ENCODE peak calls at places on chromosomes 4 and X, in four cellular contexts. O is left ventricle myocardium inferior, L is right lobe of liver, Q is stomach. B is an unnamed sample. For H3K9me3, the result is how much of the 10 kb centered on the place peaks cover.

GRCh38 chr4:71270901-71271300 is 67.9 kb upstream of the SLC4A4 start:
- DNase-seq in O (no peak), L (no peak), Q (peak), B (no peak)

GRCh38 chr4:108043536-108043935 is 53.8 kb downstream of the HADH start:
- DNase-seq in O (no peak), L (no peak), Q (no peak), B (no peak)

GRCh38 chrX:19810370-19810769 is 77.0 kb downstream of the SH3KBP1 start:
- DNase-seq in O (no peak), L (no peak), Q (no peak), B (no peak)

GRCh38 chrX:154383359-154384283 is 4.5 kb downstream of the EMD start:
- DNase-seq in O (no peak), L (no peak), Q (no peak), B (no peak)

GRCh38 chr4:153335665-153336064 is 8.8 kb upstream of the MND1 start:
- DNase-seq in O (no peak), L (no peak), Q (no peak), B (no peak)

GRCh38 chrX:33001107-33001506 is 210.2 kb downstream of the DMD start:
- DNase-seq in O (no peak), L (no peak), Q (no peak), B (no peak)

GRCh38 chrX:131763674-131764073 is 219.8 kb downstream of the OR13H1 start:
- DNase-seq in O (no peak), L (peak), Q (peak), B (peak)

GRCh38 chrX:14528629-14529287 is 578 bp upstream of the GLRA2 start:
- DNase-seq in O (peak), L (peak), Q (peak), B (peak)

GRCh38 chr4:26001816-26002215 is 87.8 kb downstream of the SMIM20 start:
- DNase-seq in O (no peak), L (no peak), Q (no peak), B (no peak)

GRCh38 chr4:26482508-26483462 is 7.5 kb downstream of the CCKAR start:
- DNase-seq in O (no peak), L (no peak), Q (no peak), B (no peak)

GRCh38 chr4:115332078-115332477 is 218.7 kb upstream of the NDST4 start:
- DNase-seq in O (no peak), L (no peak), Q (no peak), B (no peak)

GRCh38 chrX:1486749-1487361 is 34.1 kb upstream of the ASMTL start:
- DNase-seq in O (peak), L (peak), Q (no peak), B (peak)

GRCh38 chr4:67344594-67345380 is 200.5 kb downstream of the CENPC start:
- DNase-seq in O (no peak), L (no peak), Q (no peak), B (no peak)

GRCh38 chr4:21790437-21791029 is 158.0 kb downstream of the KCNIP4 start:
- DNase-seq in O (no peak), L (no peak), Q (no peak), B (no peak)

GRCh38 chr4:73704314-73705055 is 35.9 kb upstream of the CXCL8 start:
- DNase-seq in O (no peak), L (no peak), Q (peak), B (peak)

GRCh38 chr4:173124209-173124865 is 44.3 kb upstream of the GALNT7 start:
- DNase-seq in O (no peak), L (no peak), Q (no peak), B (no peak)

GRCh38 chr4:86291180-86291579 is 68.7 kb downstream of the MAPK10 start:
- DNase-seq in O (no peak), L (no peak), Q (no peak), B (no peak)

GRCh38 chr4:144374065-144374464 is 233.5 kb upstream of the GYPA start:
- DNase-seq in O (no peak), L (no peak), Q (no peak), B (no peak)

GRCh38 chr4:144582975-144583374 is 63.0 kb upstream of the HHIP start:
- DNase-seq in O (no peak), L (no peak), Q (no peak), B (no peak)

GRCh38 chrX:12080265-12080664 is 58.0 kb upstream of the FRMPD4 start:
- DNase-seq in O (no peak), L (no peak), Q (no peak), B (no peak)

GRCh38 chr4:24742773-24743676 is 52.3 kb upstream of the SOD3 start:
- DNase-seq in O (no peak), L (no peak), Q (no peak), B (peak)

GRCh38 chr4:101835121-101835904 is 44.8 kb downstream of the BANK1 start:
- DNase-seq in O (no peak), L (no peak), Q (no peak), B (no peak)

GRCh38 chr4:81255524-81255923 is 40.5 kb upstream of the PRKG2 start:
- DNase-seq in O (no peak), L (no peak), Q (no peak), B (no peak)

GRCh38 chrX:17878028-17878670 is 17.1 kb upstream of the RAI2 start:
- DNase-seq in O (no peak), L (no peak), Q (no peak), B (no peak)

GRCh38 chr4:173211222-173211621 is 42.6 kb downstream of the GALNT7 start:
- DNase-seq in O (no peak), L (no peak), Q (no peak), B (no peak)

GRCh38 chrX:107107459-107107858 is 11.2 kb downstream of the RBM41 start:
- DNase-seq in O (no peak), L (no peak), Q (no peak), B (no peak)

GRCh38 chr4:57342406-57342805 is 232.2 kb upstream of the IGFBP7 start:
- DNase-seq in O (no peak), L (no peak), Q (no peak), B (no peak)

GRCh38 chr4:111494471-111494870 is 650.8 kb upstream of the FAM241A start:
- DNase-seq in O (no peak), L (no peak), Q (no peak), B (no peak)

GRCh38 chrX:153459976-153460375 is 10.4 kb downstream of the HAUS7 start:
- DNase-seq in O (no peak), L (no peak), Q (no peak), B (no peak)

GRCh38 chr4:16897991-16898827 is at the start of gene LDB2:
- DNase-seq in O (peak), L (peak), Q (peak), B (peak)

GRCh38 chr4:19806865-19807264 is 444.8 kb upstream of the SLIT2 start:
- DNase-seq in O (no peak), L (no peak), Q (no peak), B (no peak)

GRCh38 chr4:19807505-19807904 is 444.2 kb upstream of the SLIT2 start:
- DNase-seq in O (no peak), L (no peak), Q (no peak), B (no peak)

GRCh38 chr4:19803406-19803805 is 448.3 kb upstream of the SLIT2 start:
- DNase-seq in O (no peak), L (no peak), Q (no peak), B (no peak)
- H3K9me3 ChIP-seq in O (under half), L (under half), Q (under half), B (under half)

DNA sequence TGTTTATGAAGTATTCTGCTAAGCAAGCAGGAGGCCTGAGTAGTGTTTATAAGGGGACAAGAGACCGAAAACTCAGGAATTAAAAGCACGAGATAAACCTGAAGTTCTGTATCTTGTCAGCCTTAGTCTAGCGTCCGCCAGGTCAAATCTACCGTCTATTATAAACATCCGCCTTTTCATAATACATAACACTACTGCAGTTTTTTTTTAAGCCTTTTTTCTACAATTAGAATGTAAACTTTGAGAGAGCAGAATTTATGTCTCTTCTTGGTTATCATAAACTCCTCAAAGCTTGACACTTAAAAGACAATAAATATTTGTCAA is 117.3 kb downstream of the CHRNA9 start:
- DNase-seq in O (no peak), L (no peak), Q (no peak), B (no peak)
- H3K4me3 ChIP-seq in O (no peak), L (no peak), Q (no peak), B (no peak)

GRCh38 chr4:10212901-10213300 is 96.3 kb upstream of the WDR1 start:
- DNase-seq in O (no peak), L (no peak), Q (no peak), B (no peak)
- H3K9me3 ChIP-seq in O (under half), L (under half), Q (under half), B (under half)

DNA sequence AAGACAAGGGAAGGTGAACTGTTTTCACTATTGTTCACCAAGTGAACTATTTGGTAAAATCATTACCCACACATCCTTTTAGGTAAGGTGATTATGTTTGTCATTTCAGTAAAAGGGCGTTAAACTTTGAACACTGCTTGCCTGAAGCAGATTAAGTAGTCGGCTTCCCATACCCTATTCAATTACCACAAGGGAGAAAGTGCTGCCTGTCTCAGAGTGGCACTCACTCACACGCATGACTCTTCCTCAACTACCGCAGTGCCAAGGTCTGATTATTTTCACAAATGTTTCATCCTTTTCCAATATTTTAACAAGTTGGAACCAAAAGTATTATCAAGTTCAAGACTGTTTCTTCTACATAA is 11.0 kb downstream of the VEGFC start:
- DNase-seq in O (no peak), L (no peak), Q (no peak), B (no peak)
- H3K4me3 ChIP-seq in O (peak), L (no peak), Q (no peak), B (no peak)

GRCh38 chr4:32824321-32824720 is 2104.2 kb downstream of the PCDH7 start:
- DNase-seq in O (no peak), L (no peak), Q (no peak), B (no peak)
- H3K9me3 ChIP-seq in O (under half), L (under half), Q (under half), B (under half)

GRCh38 chr4:5019274-5019673 is at the start of gene CYTL1:
- DNase-seq in O (no peak), L (no peak), Q (no peak), B (peak)
- H3K4me3 ChIP-seq in O (peak), L (no peak), Q (peak), B (peak)

DNA sequence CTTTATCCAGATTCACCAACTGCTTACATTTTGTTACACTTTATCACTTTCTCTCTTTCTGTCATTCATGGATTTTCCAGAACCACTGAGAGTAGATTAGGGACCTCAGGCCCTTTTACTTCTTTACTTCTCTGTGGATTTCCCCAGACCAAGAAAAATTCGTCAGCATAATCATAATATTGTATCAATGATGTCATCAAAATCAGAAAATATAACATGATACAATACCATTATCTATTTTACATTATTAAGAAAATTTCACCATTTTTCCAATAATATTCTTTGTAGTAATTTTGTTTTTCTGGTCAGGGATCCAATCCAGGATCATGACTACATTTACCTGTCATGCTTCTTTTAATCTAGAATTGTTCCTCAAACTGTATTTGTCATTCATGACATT is 494.2 kb downstream of the IQCM start:
- DNase-seq in O (no peak), L (no peak), Q (no peak), B (no peak)
- H3K9me3 ChIP-seq in O (under half), L (under half), Q (under half), B (under half)

DNA sequence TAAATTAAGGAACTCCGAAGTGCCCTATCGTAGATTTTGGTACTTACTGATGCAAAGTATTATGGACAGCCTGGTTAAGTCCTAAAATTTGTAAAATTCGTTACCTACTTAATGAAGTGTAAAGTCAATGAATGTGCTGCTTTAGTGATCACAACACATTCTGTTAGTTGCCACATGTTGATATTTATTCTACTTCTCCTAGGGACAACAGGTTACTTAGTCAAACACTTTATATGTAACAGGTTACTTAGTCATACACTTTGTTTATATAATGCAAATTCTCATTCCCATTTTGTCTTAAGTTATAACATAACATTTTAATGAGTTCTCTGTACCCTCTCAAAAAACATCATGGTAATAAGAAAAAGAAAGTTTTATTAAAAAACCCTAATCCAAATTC is 643.0 kb upstream of the FTHL17 start:
- DNase-seq in O (no peak), L (no peak), Q (no peak), B (no peak)
- H3K4me3 ChIP-seq in O (no peak), L (no peak), Q (no peak), B (no peak)

DNA sequence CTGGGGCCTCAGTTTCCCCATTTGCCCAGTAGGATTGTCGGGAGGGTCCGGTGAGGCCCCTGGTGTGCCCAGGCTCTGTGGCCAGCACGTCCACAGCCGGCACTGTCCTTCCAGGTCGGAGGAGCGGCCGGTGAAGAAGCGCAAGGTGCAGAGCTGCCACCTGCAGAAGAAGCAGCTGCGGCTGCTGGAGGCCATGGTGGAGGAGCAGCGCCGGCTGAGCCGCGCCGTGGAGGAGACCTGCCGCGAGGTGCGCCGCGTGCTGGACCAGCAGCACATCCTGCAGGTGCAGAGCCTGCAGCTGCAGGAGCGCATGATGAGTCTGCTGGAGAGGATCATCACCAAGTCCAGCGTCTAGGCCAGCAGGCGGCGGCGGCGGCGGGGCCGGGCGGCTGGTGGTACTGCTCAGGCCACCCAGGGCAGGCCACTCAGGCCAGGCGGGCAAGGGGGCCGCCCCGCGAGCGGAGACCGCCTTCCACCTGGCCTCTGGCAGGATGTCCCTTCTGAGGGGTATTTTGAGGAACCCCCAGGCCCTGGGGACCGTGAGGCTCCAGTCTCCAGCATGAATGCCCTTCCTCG is 6.7 kb downstream of the MSANTD1 start:
- DNase-seq in O (peak), L (peak), Q (no peak), B (no peak)
- H3K9me3 ChIP-seq in O (under half), L (under half), Q (under half), B (under half)

GRCh38 chr4:39975488-39976089 is 2.1 kb downstream of the PDS5A start:
- DNase-seq in O (no peak), L (no peak), Q (no peak), B (no peak)
- H3K4me3 ChIP-seq in O (peak), L (peak), Q (peak), B (peak)